ENCODE peak calls at places on chromosomes 2 and 18, in ten cellular contexts. One of them, this sample, is unnamed.
A peak's percentile ranks its signal among the peaks of the same experiment; 100 is the strongest.

GRCh38 chr2:37711308-37711731 is 39.9 kb upstream of the CDC42EP3 start:
- DNase-seq in tibial artery: no peak
- DNase-seq in T-helper 2 cell: no peak
- DNase-seq in SHP77 treated with DMSO at 0.1 percent for 48 hours: no peak
- DNase-seq in activated T-cell treated with anti-CD3 and anti-CD28 coated beads for 24 hours: no peak
- DNase-seq in NCI-H2029: no peak
- DNase-seq in RKO: peak; percentile 15
- DNase-seq in AG08396: peak; percentile 79
- DNase-seq in kidney epithelial cell: peak; percentile 95
- DNase-seq in GM20000: peak; percentile 42
- DNase-seq in this sample: no peak

GRCh38 chr18:35337256-35337655 is 7.0 kb downstream of the ZNF24 start:
- DNase-seq in tibial artery: no peak
- DNase-seq in T-helper 2 cell: no peak
- DNase-seq in SHP77 treated with DMSO at 0.1 percent for 48 hours: no peak
- DNase-seq in activated T-cell treated with anti-CD3 and anti-CD28 coated beads for 24 hours: no peak
- DNase-seq in NCI-H2029: no peak
- DNase-seq in RKO: no peak
- DNase-seq in AG08396: no peak
- DNase-seq in kidney epithelial cell: no peak
- DNase-seq in GM20000: no peak
- DNase-seq in this sample: no peak

GRCh38 chr18:499351-500229 is 911 bp downstream of the COLEC12 start:
- DNase-seq in tibial artery: no peak
- DNase-seq in T-helper 2 cell: no peak
- DNase-seq in SHP77 treated with DMSO at 0.1 percent for 48 hours: no peak
- DNase-seq in activated T-cell treated with anti-CD3 and anti-CD28 coated beads for 24 hours: no peak
- DNase-seq in NCI-H2029: no peak
- DNase-seq in RKO: no peak
- DNase-seq in AG08396: peak; percentile 75
- DNase-seq in kidney epithelial cell: peak; percentile 52
- DNase-seq in GM20000: no peak
- DNase-seq in this sample: no peak

GRCh38 chr18:79583984-79584401 is 95.6 kb upstream of the CTDP1 start:
- DNase-seq in tibial artery: peak; percentile 43
- DNase-seq in T-helper 2 cell: no peak
- DNase-seq in SHP77 treated with DMSO at 0.1 percent for 48 hours: no peak
- DNase-seq in activated T-cell treated with anti-CD3 and anti-CD28 coated beads for 24 hours: no peak
- DNase-seq in NCI-H2029: no peak
- DNase-seq in RKO: no peak
- DNase-seq in AG08396: no peak
- DNase-seq in kidney epithelial cell: no peak
- DNase-seq in GM20000: no peak
- DNase-seq in this sample: peak; percentile 31

GRCh38 chr18:42131044-42131939 is 176.3 kb downstream of the PIK3C3 start:
- DNase-seq in tibial artery: no peak
- DNase-seq in T-helper 2 cell: no peak
- DNase-seq in SHP77 treated with DMSO at 0.1 percent for 48 hours: peak; percentile 33
- DNase-seq in activated T-cell treated with anti-CD3 and anti-CD28 coated beads for 24 hours: no peak
- DNase-seq in NCI-H2029: no peak
- DNase-seq in RKO: no peak
- DNase-seq in AG08396: no peak
- DNase-seq in kidney epithelial cell: no peak
- DNase-seq in GM20000: no peak
- DNase-seq in this sample: no peak

GRCh38 chr18:12278153-12278764 is 24.1 kb downstream of the CIDEA start:
- DNase-seq in tibial artery: no peak
- DNase-seq in T-helper 2 cell: no peak
- DNase-seq in SHP77 treated with DMSO at 0.1 percent for 48 hours: no peak
- DNase-seq in activated T-cell treated with anti-CD3 and anti-CD28 coated beads for 24 hours: no peak
- DNase-seq in NCI-H2029: no peak
- DNase-seq in RKO: no peak
- DNase-seq in AG08396: no peak
- DNase-seq in kidney epithelial cell: no peak
- DNase-seq in GM20000: no peak
- DNase-seq in this sample: no peak

GRCh38 chr2:48240912-48241311 is 289.0 kb upstream of the STON1 start:
- DNase-seq in tibial artery: no peak
- DNase-seq in T-helper 2 cell: no peak
- DNase-seq in SHP77 treated with DMSO at 0.1 percent for 48 hours: no peak
- DNase-seq in activated T-cell treated with anti-CD3 and anti-CD28 coated beads for 24 hours: no peak
- DNase-seq in NCI-H2029: no peak
- DNase-seq in RKO: no peak
- DNase-seq in AG08396: no peak
- DNase-seq in kidney epithelial cell: no peak
- DNase-seq in GM20000: no peak
- DNase-seq in this sample: no peak

GRCh38 chr2:105797298-105797819 is 52.6 kb downstream of the NCK2 start:
- DNase-seq in tibial artery: no peak
- DNase-seq in T-helper 2 cell: no peak
- DNase-seq in SHP77 treated with DMSO at 0.1 percent for 48 hours: no peak
- DNase-seq in activated T-cell treated with anti-CD3 and anti-CD28 coated beads for 24 hours: no peak
- DNase-seq in NCI-H2029: no peak
- DNase-seq in RKO: no peak
- DNase-seq in AG08396: no peak
- DNase-seq in kidney epithelial cell: no peak
- DNase-seq in GM20000: no peak
- DNase-seq in this sample: no peak

GRCh38 chr18:48208432-48208948 is 200.7 kb downstream of the ZBTB7C start:
- DNase-seq in tibial artery: no peak
- DNase-seq in T-helper 2 cell: no peak
- DNase-seq in SHP77 treated with DMSO at 0.1 percent for 48 hours: no peak
- DNase-seq in activated T-cell treated with anti-CD3 and anti-CD28 coated beads for 24 hours: no peak
- DNase-seq in NCI-H2029: no peak
- DNase-seq in RKO: no peak
- DNase-seq in AG08396: no peak
- DNase-seq in kidney epithelial cell: no peak
- DNase-seq in GM20000: no peak
- DNase-seq in this sample: no peak

GRCh38 chr18:48813833-48814489 is 136.8 kb downstream of the SMAD7 start:
- DNase-seq in tibial artery: peak; percentile 52
- DNase-seq in T-helper 2 cell: no peak
- DNase-seq in SHP77 treated with DMSO at 0.1 percent for 48 hours: no peak
- DNase-seq in activated T-cell treated with anti-CD3 and anti-CD28 coated beads for 24 hours: no peak
- DNase-seq in NCI-H2029: no peak
- DNase-seq in RKO: no peak
- DNase-seq in AG08396: no peak
- DNase-seq in kidney epithelial cell: no peak
- DNase-seq in GM20000: no peak
- DNase-seq in this sample: peak; percentile 11

GRCh38 chr2:181393472-181393871 is 63.7 kb upstream of the ITGA4 start:
- DNase-seq in tibial artery: no peak
- DNase-seq in T-helper 2 cell: no peak
- DNase-seq in SHP77 treated with DMSO at 0.1 percent for 48 hours: peak; percentile 11
- DNase-seq in activated T-cell treated with anti-CD3 and anti-CD28 coated beads for 24 hours: no peak
- DNase-seq in NCI-H2029: peak; percentile 63
- DNase-seq in RKO: peak; percentile 73
- DNase-seq in AG08396: peak; percentile 56
- DNase-seq in kidney epithelial cell: peak; percentile 50
- DNase-seq in GM20000: peak; percentile 36
- DNase-seq in this sample: no peak

GRCh38 chr2:120486946-120487345 is 141.0 kb downstream of the INHBB start:
- DNase-seq in tibial artery: no peak
- DNase-seq in T-helper 2 cell: no peak
- DNase-seq in SHP77 treated with DMSO at 0.1 percent for 48 hours: no peak
- DNase-seq in activated T-cell treated with anti-CD3 and anti-CD28 coated beads for 24 hours: no peak
- DNase-seq in NCI-H2029: no peak
- DNase-seq in RKO: peak; percentile 19
- DNase-seq in AG08396: no peak
- DNase-seq in kidney epithelial cell: peak; percentile 9
- DNase-seq in GM20000: no peak
- DNase-seq in this sample: no peak

GRCh38 chr2:25309402-25309801 is 32.3 kb downstream of the DNMT3A start:
- DNase-seq in tibial artery: no peak
- DNase-seq in T-helper 2 cell: peak; percentile 28
- DNase-seq in SHP77 treated with DMSO at 0.1 percent for 48 hours: peak; percentile 18
- DNase-seq in activated T-cell treated with anti-CD3 and anti-CD28 coated beads for 24 hours: peak; percentile 52
- DNase-seq in NCI-H2029: no peak
- DNase-seq in RKO: peak; percentile 29
- DNase-seq in AG08396: peak; percentile 75
- DNase-seq in kidney epithelial cell: no peak
- DNase-seq in GM20000: peak; percentile 75
- DNase-seq in this sample: no peak